ENCODE peak calls at places on chromosomes 5 and 9, in ten cellular contexts. G, K, A, Q, H, R, V, O, B and U are unnamed samples.
A peak's percentile ranks its signal among the peaks of the same experiment; 100 is the strongest.

GRCh38 chr5:174532453-174533126 is 191.8 kb upstream of the MSX2 start:
- DNase-seq in O (peak; percentile 94), V (peak; percentile 91), R (peak; percentile 86), A (peak; percentile 85), H (peak; percentile 85), B (peak; percentile 90), K (peak; percentile 98), Q (peak; percentile 93), G (peak; percentile 90), U (peak; percentile 88)

GRCh38 chr5:151141535-151141934 is 16.0 kb downstream of the ANXA6 start:
- DNase-seq in V (no peak), K (peak; percentile 78), G (no peak), Q (peak; percentile 40), O (no peak), B (peak; percentile 76), H (no peak), R (no peak), A (no peak), U (no peak)

GRCh38 chr5:169100735-169101075 is 200.2 kb downstream of the SLIT3 start:
- DNase-seq in V (no peak), O (no peak), G (peak; percentile 63), R (no peak), B (no peak), H (no peak), A (no peak), K (no peak), Q (peak; percentile 94), U (no peak)

GRCh38 chr5:99019812-99020697 is 91.2 kb upstream of the CHD1 start:
- DNase-seq in O (peak; percentile 39), B (no peak), K (peak; percentile 79), R (no peak), A (no peak), Q (peak; percentile 75), G (peak; percentile 97), V (no peak), H (peak; percentile 22), U (no peak)

GRCh38 chr5:111254613-111255012 is 30.4 kb downstream of the CAMK4 start:
- DNase-seq in A (no peak), B (no peak), O (no peak), V (no peak), K (peak; percentile 38), G (peak; percentile 53), H (peak; percentile 23), Q (peak; percentile 35), R (no peak), U (no peak)

GRCh38 chr5:175831507-175831906 is 39.9 kb upstream of the CPLX2 start:
- DNase-seq in V (no peak), B (no peak), Q (no peak), G (no peak), H (no peak), R (no peak), O (no peak), K (no peak), A (no peak), U (no peak)

GRCh38 chr5:137733011-137733410 is 2.9 kb downstream of the KLHL3 start:
- DNase-seq in V (no peak), O (no peak), A (no peak), R (no peak), G (peak; percentile 18), B (no peak), Q (no peak), H (no peak), K (no peak), U (no peak)

GRCh38 chr9:108245901-108246300 is 609.9 kb downstream of the ACTL7B start:
- DNase-seq in H (no peak), Q (no peak), V (no peak), B (no peak), K (no peak), O (no peak), R (no peak), A (no peak), G (no peak), U (no peak)

GRCh38 chr5:41193462-41194166 is 19.7 kb downstream of the C6 start:
- DNase-seq in G (peak; percentile 99), H (peak; percentile 74), Q (no peak), V (peak; percentile 91), R (peak; percentile 95), A (peak; percentile 94), K (peak; percentile 99), B (no peak), O (no peak), U (no peak)

GRCh38 chr5:140351609-140352334 is 5.4 kb upstream of the HBEGF start:
- DNase-seq in Q (peak; percentile 65), G (peak; percentile 74), R (no peak), B (peak; percentile 93), H (peak; percentile 69), V (peak; percentile 67), K (peak; percentile 82), A (no peak), O (no peak), U (no peak)

GRCh38 chr5:9835121-9835770 is 205.1 kb upstream of the TAS2R1 start:
- DNase-seq in H (no peak), O (no peak), G (no peak), B (peak; percentile 37), R (no peak), V (no peak), A (no peak), Q (no peak), K (peak; percentile 18), U (no peak)

GRCh38 chr9:126569036-126569435 is 44.7 kb upstream of the LMX1B start:
- DNase-seq in Q (peak; percentile 62), A (no peak), K (peak; percentile 6), O (no peak), R (no peak), V (no peak), B (no peak), H (no peak), G (peak; percentile 28), U (no peak)

DNA sequence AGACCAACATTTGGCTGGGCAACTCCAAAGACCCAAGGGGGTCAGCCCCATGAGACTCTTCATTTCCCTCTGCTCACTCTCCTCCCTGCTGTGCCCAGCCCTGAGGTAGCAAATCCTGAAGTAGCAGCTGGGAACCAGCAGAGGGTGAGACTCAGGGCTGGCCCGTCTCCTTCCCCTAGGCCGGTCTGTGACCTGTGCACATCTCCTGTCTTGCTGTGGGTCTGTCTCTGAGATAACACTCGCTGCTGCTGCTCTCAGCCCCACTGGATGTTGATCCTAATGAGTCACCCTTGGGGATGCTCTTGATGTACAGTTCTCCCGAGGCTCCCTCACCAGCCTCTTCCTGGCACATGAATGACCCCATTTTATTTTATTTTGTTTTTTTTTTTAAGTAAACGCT is 7.3 kb upstream of the OR2V1 start:
- DNase-seq in B (peak; percentile 62), H (no peak), V (no peak), K (no peak), G (no peak), Q (no peak), O (no peak), R (no peak), A (no peak), U (no peak)
- TF ChIP-seq CTCF in B (peak; percentile 35), H (no peak), V (no peak), K (peak; percentile 1), G (peak; percentile 9), Q (no peak), O (no peak), R (no peak), A (no peak), U (no peak)

GRCh38 chr9:129875687-129876395 is 40.6 kb downstream of the USP20 start:
- DNase-seq in A (no peak), K (no peak), R (no peak), B (no peak), H (peak; percentile 61), O (no peak), V (no peak), G (no peak), Q (no peak), U (no peak)

GRCh38 chr9:129873563-129873962 is 38.3 kb downstream of the USP20 start:
- DNase-seq in R (no peak), K (no peak), A (no peak), V (no peak), B (no peak), O (no peak), Q (no peak), G (no peak), H (no peak), U (no peak)

GRCh38 chr9:129874261-129875101 is 39.2 kb downstream of the USP20 start:
- DNase-seq in O (no peak), G (no peak), B (no peak), Q (no peak), R (no peak), V (no peak), A (no peak), K (no peak), H (peak; percentile 48), U (no peak)

GRCh38 chr9:129876815-129877214 is 41.6 kb downstream of the USP20 start:
- DNase-seq in Q (no peak), G (no peak), K (no peak), V (no peak), O (no peak), B (no peak), R (no peak), A (no peak), H (no peak), U (no peak)

DNA sequence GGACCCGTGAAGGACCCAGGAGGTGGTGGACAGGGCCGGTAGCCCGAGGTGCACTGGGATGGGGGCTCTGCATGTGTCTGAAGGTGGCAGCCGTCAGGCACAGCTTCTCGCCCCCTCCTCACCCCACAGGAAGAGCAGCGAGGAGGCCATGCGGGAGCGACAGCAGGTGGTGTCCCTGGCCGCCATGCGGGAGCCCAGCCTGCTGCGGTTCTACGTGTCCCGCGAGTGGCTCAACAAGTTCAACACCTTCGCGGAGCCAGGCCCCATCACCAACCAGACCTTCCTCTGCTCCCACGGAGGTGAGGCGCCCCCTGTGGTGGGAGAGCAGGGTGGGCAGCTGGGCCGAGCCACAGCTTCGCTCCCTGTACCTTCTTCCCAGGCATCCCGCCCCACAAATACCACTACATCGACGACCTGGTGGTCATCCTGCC is 39.9 kb downstream of the USP20 start:
- DNase-seq in Q (no peak), R (no peak), V (no peak), H (no peak), K (no peak), O (no peak), G (no peak), B (peak; percentile 69), A (no peak), U (no peak)
- TF ChIP-seq CTCF in Q (no peak), R (peak; percentile 10), V (no peak), H (peak; percentile 34), K (peak; percentile 23), O (peak; percentile 26), G (no peak), B (peak; percentile 35), A (no peak), U (peak; percentile 16)

GRCh38 chr5:95620870-95621838 is 1.3 kb downstream of the GPR150 start:
- DNase-seq in R (peak; percentile 74), G (no peak), A (peak; percentile 53), B (peak; percentile 65), Q (no peak), K (peak; percentile 23), H (peak; percentile 67), O (no peak), V (peak; percentile 37), U (no peak)
- TF ChIP-seq CTCF in R (no peak), G (no peak), A (no peak), B (no peak), Q (no peak), K (no peak), H (peak; percentile 4), O (no peak), V (no peak), U (no peak)

DNA sequence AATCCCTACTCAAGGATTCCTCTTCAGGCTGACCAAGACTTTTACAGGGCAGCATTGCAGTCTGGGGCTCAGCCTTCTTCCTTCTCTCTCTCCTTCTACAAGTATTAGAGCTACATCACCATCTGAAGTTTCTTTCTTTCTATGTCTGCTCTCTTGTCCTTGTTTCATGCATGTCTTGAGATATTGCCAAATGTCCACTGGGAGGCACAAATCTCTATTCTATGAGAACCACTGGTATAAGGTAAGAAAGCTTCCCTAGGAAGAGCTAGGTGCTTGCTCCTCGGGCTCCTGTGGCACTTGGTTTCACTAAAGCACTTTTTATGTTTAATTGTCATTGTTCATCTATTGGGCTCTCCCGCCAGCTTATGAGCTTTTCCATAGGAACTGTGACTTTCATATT is 289.2 kb upstream of the PCSK5 start:
- DNase-seq in G (no peak), R (no peak), B (no peak), H (no peak), K (peak; percentile 28), Q (peak; percentile 2), O (no peak), V (no peak), A (no peak), U (no peak)
- TF ChIP-seq CTCF in G (no peak), R (no peak), B (no peak), H (no peak), K (peak; percentile 16), Q (no peak), O (no peak), V (no peak), A (no peak), U (no peak)